ENCODE peak calls at places on chromosomes 16 and 17, in nine cellular contexts. W, P, R, I, V, O, Y, Q and G are unnamed samples.

GRCh38 chr17:20896153-20896649 is 146.6 kb downstream of the USP22 start:
- DNase-seq in W (no peak), P (peak), R (peak), I (no peak), V (peak), O (no peak), Y (no peak), Q (no peak), G (peak)

GRCh38 chr17:31677036-31677435 is 182.0 kb downstream of the COPRS start:
- DNase-seq in W (no peak), P (no peak), R (no peak), I (no peak), V (no peak), O (no peak), Y (no peak), Q (no peak), G (no peak)

GRCh38 chr16:4231886-4232285 is 10.0 kb downstream of the SRL start:
- DNase-seq in W (no peak), P (no peak), R (no peak), I (no peak), V (no peak), O (no peak), Y (no peak), Q (no peak), G (no peak)

GRCh38 chr16:27638833-27639587 is 89.1 kb downstream of the KATNIP start:
- DNase-seq in W (no peak), P (no peak), R (no peak), I (no peak), V (no peak), O (no peak), Y (no peak), Q (no peak), G (peak)

GRCh38 chr16:85611205-85611454 is 2.0 kb upstream of the GSE1 start:
- DNase-seq in W (no peak), P (no peak), R (no peak), I (no peak), V (peak), O (no peak), Y (peak), Q (no peak), G (no peak)

GRCh38 chr16:58333937-58334336 is 39.1 kb upstream of the PRSS54 start:
- DNase-seq in W (no peak), P (no peak), R (no peak), I (no peak), V (no peak), O (no peak), Y (no peak), Q (no peak), G (no peak)

GRCh38 chr17:81465912-81466311 is 46.7 kb downstream of the ACTG1 start:
- DNase-seq in W (no peak), P (no peak), R (no peak), I (no peak), V (no peak), O (no peak), Y (no peak), Q (no peak), G (no peak)

GRCh38 chr17:28343491-28343932 is 8.0 kb downstream of the TNFAIP1 start:
- DNase-seq in W (no peak), P (no peak), R (no peak), I (no peak), V (no peak), O (no peak), Y (no peak), Q (peak), G (no peak)

GRCh38 chr17:58327363-58328194 is 1.0 kb downstream of the TSPOAP1 start:
- DNase-seq in W (no peak), P (no peak), R (no peak), I (no peak), V (no peak), O (no peak), Y (peak), Q (no peak), G (no peak)

GRCh38 chr17:16515933-16516332 is 23.9 kb upstream of the LRRC75A start:
- DNase-seq in W (no peak), P (no peak), R (no peak), I (no peak), V (no peak), O (no peak), Y (no peak), Q (no peak), G (no peak)

GRCh38 chr17:44598932-44599297 is 41.6 kb downstream of the FZD2 start:
- DNase-seq in W (no peak), P (no peak), R (no peak), I (no peak), V (no peak), O (no peak), Y (no peak), Q (no peak), G (no peak)

GRCh38 chr17:80279895-80280294 is 19.2 kb downstream of the RNF213 start:
- DNase-seq in W (peak), P (no peak), R (no peak), I (no peak), V (no peak), O (no peak), Y (no peak), Q (no peak), G (peak)

GRCh38 chr17:16013943-16014407 is 14.4 kb downstream of the TTC19 start:
- DNase-seq in W (peak), P (no peak), R (no peak), I (no peak), V (peak), O (no peak), Y (no peak), Q (peak), G (peak)

GRCh38 chr16:66467611-66468010 is 40.5 kb downstream of the BEAN1 start:
- DNase-seq in W (no peak), P (no peak), R (no peak), I (no peak), V (no peak), O (no peak), Y (peak), Q (no peak), G (no peak)

GRCh38 chr16:80376941-80377340 is 163.9 kb upstream of the DYNLRB2 start:
- DNase-seq in W (no peak), P (no peak), R (no peak), I (no peak), V (no peak), O (no peak), Y (no peak), Q (no peak), G (no peak)

GRCh38 chr16:270381-271255 is 5.1 kb downstream of the RGS11 start:
- DNase-seq in W (no peak), P (no peak), R (no peak), I (no peak), V (no peak), O (no peak), Y (no peak), Q (no peak), G (no peak)

GRCh38 chr16:71626018-71626857 is at the start of gene MARVELD3:
- DNase-seq in W (no peak), P (peak), R (no peak), I (no peak), V (no peak), O (no peak), Y (peak), Q (peak), G (peak)

GRCh38 chr16:17149904-17150483 is 320.8 kb downstream of the XYLT1 start:
- DNase-seq in W (no peak), P (no peak), R (no peak), I (no peak), V (no peak), O (no peak), Y (no peak), Q (no peak), G (no peak)

GRCh38 chr16:77459534-77460412 is 24.9 kb upstream of the ADAMTS18 start:
- DNase-seq in W (no peak), P (no peak), R (no peak), I (no peak), V (no peak), O (no peak), Y (no peak), Q (no peak), G (no peak)

GRCh38 chr17:50172130-50172529 is 6.3 kb downstream of the SGCA start:
- DNase-seq in W (no peak), P (no peak), R (no peak), I (no peak), V (no peak), O (no peak), Y (no peak), Q (no peak), G (no peak)

GRCh38 chr17:21146362-21147021 is 19.7 kb downstream of the DHRS7B start:
- DNase-seq in W (no peak), P (no peak), R (no peak), I (no peak), V (no peak), O (no peak), Y (no peak), Q (no peak), G (no peak)